ENCODE peak calls at places on chromosome 18, in ten cellular contexts. T is activated CD4-positive, alpha-beta T cell treated with anti-CD3 and anti-CD28 coated beads, Interleukin-2, amount 10 ng/mL, durations not matched to agents 7 days and 5 days; A is GF-D8; P is activated CD8-positive, alpha-beta memory T cell treated with anti-CD3 and anti-CD28 coated beads, Interleukin-2, amount 50 U/mL, for 48 hours; X is SK-MEL-5; U is KBM-7; I is A172; B is aorta; Q is nucleus accumbens; D is naive thymus-derived CD8-positive, alpha-beta T cell. K is an unnamed sample.

GRCh38 chr18:24234330-24234729 is 95.5 kb downstream of the CABYR start:
- DNase-seq in T (no peak), A (no peak), P (no peak), X (no peak), U (no peak), I (no peak), B (no peak), Q (no peak), D (no peak), K (no peak)

GRCh38 chr18:629303-630150 is 27.9 kb upstream of the TYMS start:
- DNase-seq in T (no peak), A (no peak), P (no peak), X (no peak), U (no peak), I (no peak), B (no peak), Q (no peak), D (no peak), K (no peak)

GRCh38 chr18:8608795-8609673 is at the start of gene RAB12:
- DNase-seq in T (peak; percentile 87), A (peak; percentile 74), P (peak; percentile 94), X (peak; percentile 76), U (peak; percentile 74), I (peak; percentile 66), B (peak; percentile 94), Q (peak; percentile 76), D (peak; percentile 80), K (peak; percentile 88)

GRCh38 chr18:47226660-47227059 is 24.8 kb downstream of the SKOR2 start:
- DNase-seq in T (no peak), A (no peak), P (no peak), X (no peak), U (no peak), I (no peak), B (no peak), Q (no peak), D (no peak), K (no peak)

GRCh38 chr18:34871435-34871834 is 161.3 kb downstream of the DTNA start:
- DNase-seq in T (no peak), A (no peak), P (no peak), X (no peak), U (no peak), I (peak; percentile 46), B (no peak), Q (no peak), D (no peak), K (no peak)

GRCh38 chr18:21534327-21534726 is 66.2 kb downstream of the ESCO1 start:
- DNase-seq in T (no peak), A (no peak), P (no peak), X (no peak), U (no peak), I (no peak), B (no peak), Q (no peak), D (no peak), K (no peak)

GRCh38 chr18:8468911-8469310 is 140.3 kb upstream of the RAB12 start:
- DNase-seq in T (no peak), A (no peak), P (no peak), X (no peak), U (no peak), I (no peak), B (no peak), Q (no peak), D (no peak), K (no peak)

GRCh38 chr18:21740724-21741510 is at the start of gene MIB1:
- DNase-seq in T (no peak), A (peak; percentile 59), P (peak; percentile 99), X (no peak), U (peak; percentile 99), I (no peak), B (no peak), Q (peak; percentile 97), D (peak; percentile 99), K (no peak)

GRCh38 chr18:33154049-33154448 is 286.5 kb downstream of the CCDC178 start:
- DNase-seq in T (no peak), A (no peak), P (no peak), X (no peak), U (no peak), I (no peak), B (no peak), Q (no peak), D (no peak), K (no peak)

GRCh38 chr18:79642626-79643025 is 37.0 kb upstream of the CTDP1 start:
- DNase-seq in T (no peak), A (peak; percentile 73), P (no peak), X (no peak), U (peak; percentile 45), I (no peak), B (no peak), Q (no peak), D (no peak), K (no peak)

GRCh38 chr18:55863876-55864275 is 275.9 kb upstream of the TCF4 start:
- DNase-seq in T (no peak), A (no peak), P (no peak), X (no peak), U (no peak), I (no peak), B (no peak), Q (no peak), D (no peak), K (no peak)

GRCh38 chr18:13455960-13456471 is 237.5 kb downstream of the LDLRAD4 start:
- DNase-seq in T (peak; percentile 50), A (no peak), P (peak; percentile 72), X (no peak), U (peak; percentile 35), I (no peak), B (no peak), Q (no peak), D (no peak), K (no peak)

GRCh38 chr18:58400337-58400885 is 228.5 kb downstream of the ALPK2 start:
- DNase-seq in T (peak; percentile 28), A (no peak), P (no peak), X (no peak), U (no peak), I (no peak), B (no peak), Q (no peak), D (no peak), K (no peak)

K was measured in MM.1S.